ENCODE peak calls at places on chromosomes 6 and 20, in six cellular contexts. One of them, this sample, is unnamed.
A peak's percentile ranks its signal among the peaks of the same experiment; 100 is the strongest.

GRCh38 chr6:16651871-16652270 is 109.4 kb downstream of the ATXN1 start:
- DNase-seq in cardiac fibroblast: no peak
- DNase-seq in IMR-90: no peak
- DNase-seq in Peyer's patch: no peak
- DNase-seq in tibial nerve: no peak
- DNase-seq in mesothelial cell of epicardium: no peak
- DNase-seq in this sample: no peak

GRCh38 chr20:19889011-19889953 is 127.9 kb upstream of the NAA20 start:
- DNase-seq in cardiac fibroblast: peak; percentile 86
- DNase-seq in IMR-90: peak; percentile 76
- DNase-seq in Peyer's patch: peak; percentile 62
- DNase-seq in tibial nerve: peak; percentile 40
- DNase-seq in mesothelial cell of epicardium: no peak
- DNase-seq in this sample: no peak

GRCh38 chr6:134774244-134774643 is 175.7 kb downstream of the ALDH8A1 start:
- DNase-seq in cardiac fibroblast: peak; percentile 59
- DNase-seq in IMR-90: peak; percentile 93
- DNase-seq in Peyer's patch: no peak
- DNase-seq in tibial nerve: no peak
- DNase-seq in mesothelial cell of epicardium: no peak
- DNase-seq in this sample: no peak

GRCh38 chr6:134196568-134197301 is 121.2 kb downstream of the SGK1 start:
- DNase-seq in cardiac fibroblast: no peak
- DNase-seq in IMR-90: no peak
- DNase-seq in Peyer's patch: no peak
- DNase-seq in tibial nerve: no peak
- DNase-seq in mesothelial cell of epicardium: no peak
- DNase-seq in this sample: no peak

GRCh38 chr6:33295621-33296369 is 2.9 kb downstream of the RGL2 start:
- DNase-seq in cardiac fibroblast: no peak
- DNase-seq in IMR-90: no peak
- DNase-seq in Peyer's patch: no peak
- DNase-seq in tibial nerve: no peak
- DNase-seq in mesothelial cell of epicardium: no peak
- DNase-seq in this sample: no peak

GRCh38 chr6:16807956-16808355 is 46.7 kb upstream of the ATXN1 start:
- DNase-seq in cardiac fibroblast: no peak
- DNase-seq in IMR-90: no peak
- DNase-seq in Peyer's patch: no peak
- DNase-seq in tibial nerve: no peak
- DNase-seq in mesothelial cell of epicardium: no peak
- DNase-seq in this sample: no peak

GRCh38 chr20:39960522-39961420 is 728.3 kb downstream of the MAFB start:
- DNase-seq in cardiac fibroblast: no peak
- DNase-seq in IMR-90: no peak
- DNase-seq in Peyer's patch: no peak
- DNase-seq in tibial nerve: no peak
- DNase-seq in mesothelial cell of epicardium: no peak
- DNase-seq in this sample: no peak

GRCh38 chr20:56778765-56779195 is 149.7 kb downstream of the TFAP2C start:
- DNase-seq in cardiac fibroblast: peak; percentile 85
- DNase-seq in IMR-90: peak; percentile 42
- DNase-seq in Peyer's patch: no peak
- DNase-seq in tibial nerve: no peak
- DNase-seq in mesothelial cell of epicardium: no peak
- DNase-seq in this sample: no peak

GRCh38 chr6:42250509-42250908 is 32.8 kb upstream of the MRPS10 start:
- DNase-seq in cardiac fibroblast: no peak
- DNase-seq in IMR-90: no peak
- DNase-seq in Peyer's patch: no peak
- DNase-seq in tibial nerve: no peak
- DNase-seq in mesothelial cell of epicardium: no peak
- DNase-seq in this sample: no peak

GRCh38 chr20:57215826-57216471 is 50.5 kb downstream of the BMP7 start:
- DNase-seq in cardiac fibroblast: no peak
- DNase-seq in IMR-90: no peak
- DNase-seq in Peyer's patch: no peak
- DNase-seq in tibial nerve: no peak
- DNase-seq in mesothelial cell of epicardium: no peak
- DNase-seq in this sample: no peak

GRCh38 chr6:163958646-163959045 is 544.1 kb downstream of the QKI start:
- DNase-seq in cardiac fibroblast: no peak
- DNase-seq in IMR-90: peak; percentile 70
- DNase-seq in Peyer's patch: no peak
- DNase-seq in tibial nerve: no peak
- DNase-seq in mesothelial cell of epicardium: no peak
- DNase-seq in this sample: no peak

GRCh38 chr20:62694106-62694505 is 14.5 kb upstream of the NTSR1 start:
- DNase-seq in cardiac fibroblast: no peak
- DNase-seq in IMR-90: no peak
- DNase-seq in Peyer's patch: no peak
- DNase-seq in tibial nerve: no peak
- DNase-seq in mesothelial cell of epicardium: no peak
- DNase-seq in this sample: no peak

GRCh38 chr6:15544321-15544900 is 118.4 kb downstream of the DTNBP1 start:
- DNase-seq in cardiac fibroblast: peak; percentile 78
- DNase-seq in IMR-90: peak; percentile 60
- DNase-seq in Peyer's patch: no peak
- DNase-seq in tibial nerve: no peak
- DNase-seq in mesothelial cell of epicardium: no peak
- DNase-seq in this sample: no peak

GRCh38 chr6:163839296-163839695 is 424.8 kb downstream of the QKI start:
- DNase-seq in cardiac fibroblast: no peak
- DNase-seq in IMR-90: no peak
- DNase-seq in Peyer's patch: no peak
- DNase-seq in tibial nerve: no peak
- DNase-seq in mesothelial cell of epicardium: no peak
- DNase-seq in this sample: no peak

GRCh38 chr6:7243188-7243942 is 69.6 kb downstream of the SSR1 start:
- DNase-seq in cardiac fibroblast: peak; percentile 73
- DNase-seq in IMR-90: peak; percentile 64
- DNase-seq in Peyer's patch: peak; percentile 48
- DNase-seq in tibial nerve: peak; percentile 79
- DNase-seq in mesothelial cell of epicardium: no peak
- DNase-seq in this sample: no peak

GRCh38 chr6:157145656-157146285 is 177.5 kb downstream of the TMEM242 start:
- DNase-seq in cardiac fibroblast: peak; percentile 32
- DNase-seq in IMR-90: peak; percentile 50
- DNase-seq in Peyer's patch: no peak
- DNase-seq in tibial nerve: no peak
- DNase-seq in mesothelial cell of epicardium: no peak
- DNase-seq in this sample: no peak

GRCh38 chr6:99822741-99823512 is 171.1 kb downstream of the MCHR2 start:
- DNase-seq in cardiac fibroblast: peak; percentile 50
- DNase-seq in IMR-90: peak; percentile 82
- DNase-seq in Peyer's patch: peak; percentile 45
- DNase-seq in tibial nerve: no peak
- DNase-seq in mesothelial cell of epicardium: no peak
- DNase-seq in this sample: no peak

GRCh38 chr6:101401792-101402617 is 8.5 kb downstream of the GRIK2 start:
- DNase-seq in cardiac fibroblast: peak; percentile 23
- DNase-seq in IMR-90: peak; percentile 46
- DNase-seq in Peyer's patch: no peak
- DNase-seq in tibial nerve: no peak
- DNase-seq in mesothelial cell of epicardium: peak; percentile 43
- DNase-seq in this sample: no peak

GRCh38 chr6:147438758-147439528 is 69.5 kb upstream of the SAMD5 start:
- DNase-seq in cardiac fibroblast: no peak
- DNase-seq in IMR-90: no peak
- DNase-seq in Peyer's patch: no peak
- DNase-seq in tibial nerve: no peak
- DNase-seq in mesothelial cell of epicardium: no peak
- DNase-seq in this sample: no peak

GRCh38 chr6:127102299-127102698 is 16.2 kb upstream of the RSPO3 start:
- DNase-seq in cardiac fibroblast: peak; percentile 70
- DNase-seq in IMR-90: peak; percentile 94
- DNase-seq in Peyer's patch: no peak
- DNase-seq in tibial nerve: no peak
- DNase-seq in mesothelial cell of epicardium: no peak
- DNase-seq in this sample: no peak

GRCh38 chr6:90269334-90269733 is 27.3 kb downstream of the BACH2 start:
- DNase-seq in cardiac fibroblast: no peak
- DNase-seq in IMR-90: no peak
- DNase-seq in Peyer's patch: no peak
- DNase-seq in tibial nerve: no peak
- DNase-seq in mesothelial cell of epicardium: no peak
- DNase-seq in this sample: no peak

GRCh38 chr20:47142782-47143170 is 213.7 kb downstream of the ZMYND8 start:
- DNase-seq in cardiac fibroblast: no peak
- DNase-seq in IMR-90: no peak
- DNase-seq in Peyer's patch: no peak
- DNase-seq in tibial nerve: no peak
- DNase-seq in mesothelial cell of epicardium: no peak
- DNase-seq in this sample: no peak

GRCh38 chr20:47406849-47407682 is 50.6 kb upstream of the ZMYND8 start:
- DNase-seq in cardiac fibroblast: peak; percentile 41
- DNase-seq in IMR-90: peak; percentile 45
- DNase-seq in Peyer's patch: no peak
- DNase-seq in tibial nerve: no peak
- DNase-seq in mesothelial cell of epicardium: no peak
- DNase-seq in this sample: no peak

GRCh38 chr20:53216856-53217576 is 244.9 kb downstream of the TSHZ2 start:
- DNase-seq in cardiac fibroblast: peak; percentile 34
- DNase-seq in IMR-90: no peak
- DNase-seq in Peyer's patch: peak; percentile 85
- DNase-seq in tibial nerve: peak; percentile 67
- DNase-seq in mesothelial cell of epicardium: peak; percentile 90
- DNase-seq in this sample: peak; percentile 67

GRCh38 chr6:50305660-50306059 is 255.9 kb upstream of the DEFB112 start:
- DNase-seq in cardiac fibroblast: no peak
- DNase-seq in IMR-90: no peak
- DNase-seq in Peyer's patch: no peak
- DNase-seq in tibial nerve: no peak
- DNase-seq in mesothelial cell of epicardium: no peak
- DNase-seq in this sample: no peak

GRCh38 chr6:53347250-53347920 is 1.4 kb downstream of the ELOVL5 start:
- DNase-seq in cardiac fibroblast: peak; percentile 49
- DNase-seq in IMR-90: peak; percentile 45
- DNase-seq in Peyer's patch: peak; percentile 67
- DNase-seq in tibial nerve: no peak
- DNase-seq in mesothelial cell of epicardium: no peak
- DNase-seq in this sample: no peak

GRCh38 chr6:150877928-150878327 is 12.4 kb downstream of the MTHFD1L start:
- DNase-seq in cardiac fibroblast: no peak
- DNase-seq in IMR-90: no peak
- DNase-seq in Peyer's patch: peak; percentile 80
- DNase-seq in tibial nerve: no peak
- DNase-seq in mesothelial cell of epicardium: no peak
- DNase-seq in this sample: no peak

GRCh38 chr6:141110486-141110885 is 1022.2 kb upstream of the GJE1 start:
- DNase-seq in cardiac fibroblast: peak; percentile 61
- DNase-seq in IMR-90: peak; percentile 57
- DNase-seq in Peyer's patch: no peak
- DNase-seq in tibial nerve: no peak
- DNase-seq in mesothelial cell of epicardium: no peak
- DNase-seq in this sample: no peak

DNA sequence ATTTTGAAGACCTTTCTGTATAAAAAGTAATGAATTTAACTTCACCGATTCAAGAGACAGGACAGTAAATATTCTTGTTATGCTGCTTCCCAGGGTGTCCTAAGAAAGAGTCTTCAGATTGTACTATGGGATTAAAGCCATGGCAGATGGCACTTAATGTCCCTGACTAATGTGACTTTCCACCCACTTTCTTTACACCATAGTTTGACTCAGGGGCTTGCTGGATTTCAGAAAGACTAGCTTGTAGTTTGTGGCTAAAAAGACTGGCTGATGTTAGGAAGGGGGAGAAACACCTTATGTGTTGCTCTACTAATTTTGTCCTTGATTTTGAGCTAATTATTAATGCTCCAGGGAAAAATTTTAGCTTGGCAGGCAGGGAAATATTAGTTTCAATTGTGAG is 75.9 kb downstream of the UTRN start:
- DNase-seq in cardiac fibroblast: no peak
- DNase-seq in IMR-90: no peak
- DNase-seq in Peyer's patch: no peak
- DNase-seq in tibial nerve: no peak
- DNase-seq in mesothelial cell of epicardium: no peak
- DNase-seq in this sample: no peak
- TF ChIP-seq CTCF in cardiac fibroblast: no peak
- TF ChIP-seq CTCF in IMR-90: no peak
- TF ChIP-seq CTCF in Peyer's patch: no peak
- TF ChIP-seq CTCF in tibial nerve: no peak
- TF ChIP-seq CTCF in mesothelial cell of epicardium: no peak
- TF ChIP-seq CTCF in this sample: no peak

GRCh38 chr20:10047427-10047826 is 12.6 kb downstream of the ANKEF1 start:
- DNase-seq in cardiac fibroblast: peak; percentile 15
- DNase-seq in IMR-90: peak; percentile 1
- DNase-seq in Peyer's patch: no peak
- DNase-seq in tibial nerve: no peak
- DNase-seq in mesothelial cell of epicardium: no peak
- DNase-seq in this sample: no peak
- TF ChIP-seq CTCF in cardiac fibroblast: peak; percentile 29
- TF ChIP-seq CTCF in IMR-90: no peak
- TF ChIP-seq CTCF in Peyer's patch: no peak
- TF ChIP-seq CTCF in tibial nerve: no peak
- TF ChIP-seq CTCF in mesothelial cell of epicardium: no peak
- TF ChIP-seq CTCF in this sample: no peak

GRCh38 chr6:77450924-77451323 is 12.4 kb downstream of the HTR1B start:
- DNase-seq in cardiac fibroblast: peak; percentile 72
- DNase-seq in IMR-90: peak; percentile 59
- DNase-seq in Peyer's patch: no peak
- DNase-seq in tibial nerve: no peak
- DNase-seq in mesothelial cell of epicardium: no peak
- DNase-seq in this sample: no peak
- TF ChIP-seq CTCF in cardiac fibroblast: peak; percentile 33
- TF ChIP-seq CTCF in IMR-90: peak; percentile 61
- TF ChIP-seq CTCF in Peyer's patch: no peak
- TF ChIP-seq CTCF in tibial nerve: no peak
- TF ChIP-seq CTCF in mesothelial cell of epicardium: no peak
- TF ChIP-seq CTCF in this sample: no peak

DNA sequence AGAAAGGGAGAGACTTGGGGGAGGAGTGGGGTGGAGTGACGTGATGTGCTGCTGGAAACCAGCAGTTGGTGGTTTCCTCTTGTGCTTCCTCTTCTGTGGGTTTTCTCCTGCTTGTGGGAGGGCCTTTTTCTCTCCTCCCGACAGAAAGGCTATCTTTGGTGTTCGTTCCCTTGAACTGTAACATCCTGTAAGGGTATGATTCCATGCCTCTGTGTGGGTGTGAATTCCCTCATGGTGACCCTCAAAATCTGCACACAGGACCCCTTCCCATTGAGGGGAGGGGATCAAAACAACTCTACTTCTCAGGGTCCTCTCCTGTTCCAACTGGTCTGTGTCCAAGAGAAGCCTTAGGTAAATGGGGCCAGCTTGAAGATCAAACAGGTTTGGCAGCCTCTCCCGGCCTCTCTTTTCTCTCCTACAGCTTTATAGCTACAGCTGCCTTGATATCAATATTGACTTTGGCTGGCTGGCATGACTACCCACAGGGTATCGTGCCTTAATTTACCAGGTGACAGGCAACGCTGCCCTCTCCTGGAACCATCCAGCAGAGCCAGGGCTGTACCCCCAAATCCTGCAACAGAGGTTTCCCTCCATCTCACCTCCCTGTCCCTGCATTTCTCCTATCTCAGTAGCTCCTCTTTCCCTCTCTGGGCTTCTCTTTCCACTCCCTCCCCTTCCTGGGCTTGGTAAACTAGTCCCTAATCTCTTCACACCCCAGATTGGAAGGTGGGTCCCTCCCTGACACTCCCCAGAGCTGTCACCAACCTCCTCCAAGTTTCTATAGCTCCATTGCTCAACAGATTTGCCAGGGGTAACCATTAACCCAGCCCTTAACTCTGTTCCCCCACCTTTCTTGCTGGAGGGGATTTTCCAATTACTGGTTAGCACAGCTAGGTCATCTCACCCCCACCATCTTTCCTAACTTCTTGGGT is 1.5 kb upstream of the MSH5 start:
- DNase-seq in cardiac fibroblast: peak; percentile 91
- DNase-seq in IMR-90: peak; percentile 89
- DNase-seq in Peyer's patch: peak; percentile 88
- DNase-seq in tibial nerve: peak; percentile 52
- DNase-seq in mesothelial cell of epicardium: no peak
- DNase-seq in this sample: no peak
- TF ChIP-seq CTCF in cardiac fibroblast: peak; percentile 10
- TF ChIP-seq CTCF in IMR-90: peak; percentile 30
- TF ChIP-seq CTCF in Peyer's patch: no peak
- TF ChIP-seq CTCF in tibial nerve: no peak
- TF ChIP-seq CTCF in mesothelial cell of epicardium: no peak
- TF ChIP-seq CTCF in this sample: no peak